ENCODE peak calls at places on chromosomes 4 and X, in nine cellular contexts. V is coronary artery; A is EL; W is M059J; R is NCI-H1092; X is fibroblast of mammary gland; Q is stimulated activated CD4-positive, alpha-beta T cell treated with anti-CD3 and anti-CD28 coated beads, Interleukin-2, amount 100 ng/mL, for 24 hours; E is T-cell; F is colonic mucosa. Z is an unnamed sample.

GRCh38 chrX:103520391-103520790 is 1.1 kb upstream of the RAB40A start:
- DNase-seq in V (no peak), A (peak; percentile 56), W (peak; percentile 72), R (peak; percentile 30), X (peak; percentile 83), Q (no peak), E (no peak), F (no peak), Z (no peak)

GRCh38 chrX:13357925-13358324 is 38.1 kb upstream of the ATXN3L start:
- DNase-seq in V (no peak), A (no peak), W (no peak), R (no peak), X (no peak), Q (no peak), E (no peak), F (no peak), Z (no peak)

GRCh38 chr4:54840992-54841768 is 183.4 kb downstream of the KIT start:
- DNase-seq in V (no peak), A (peak; percentile 59), W (peak; percentile 44), R (no peak), X (peak; percentile 17), Q (no peak), E (no peak), F (peak; percentile 18), Z (peak; percentile 7)

GRCh38 chrX:107678957-107679740 is 50.8 kb downstream of the PRPS1 start:
- DNase-seq in V (peak; percentile 88), A (peak; percentile 62), W (peak; percentile 78), R (no peak), X (peak; percentile 97), Q (peak; percentile 57), E (peak; percentile 82), F (peak; percentile 65), Z (no peak)

GRCh38 chrX:153777261-153778090 is 3.4 kb upstream of the SRPK3 start:
- DNase-seq in V (no peak), A (no peak), W (no peak), R (no peak), X (no peak), Q (no peak), E (no peak), F (no peak), Z (no peak)

GRCh38 chr4:10185518-10186227 is 69.1 kb upstream of the WDR1 start:
- DNase-seq in V (no peak), A (peak; percentile 50), W (peak; percentile 86), R (no peak), X (no peak), Q (no peak), E (no peak), F (no peak), Z (no peak)

GRCh38 chrX:154748712-154749339 is 2.1 kb downstream of the GAB3 start:
- DNase-seq in V (no peak), A (peak; percentile 56), W (peak; percentile 72), R (peak; percentile 65), X (peak; percentile 62), Q (peak; percentile 40), E (peak; percentile 33), F (peak; percentile 36), Z (peak; percentile 85)

GRCh38 chr4:101191302-101192098 is 155.8 kb downstream of the PPP3CA start:
- DNase-seq in V (peak; percentile 89), A (peak; percentile 68), W (peak; percentile 82), R (peak; percentile 10), X (peak; percentile 94), Q (no peak), E (no peak), F (peak; percentile 52), Z (peak; percentile 77)

GRCh38 chr4:152831416-152831815 is 51.7 kb downstream of the ARFIP1 start:
- DNase-seq in V (no peak), A (peak; percentile 48), W (peak; percentile 71), R (no peak), X (no peak), Q (no peak), E (no peak), F (no peak), Z (no peak)

GRCh38 chr4:176794151-176794550 is 1.4 kb upstream of the VEGFC start:
- DNase-seq in V (no peak), A (peak; percentile 92), W (peak; percentile 90), R (no peak), X (peak; percentile 97), Q (no peak), E (no peak), F (no peak), Z (no peak)

GRCh38 chr4:183396187-183396738 is 48.2 kb upstream of the CDKN2AIP start:
- DNase-seq in V (no peak), A (no peak), W (no peak), R (no peak), X (peak; percentile 15), Q (no peak), E (no peak), F (no peak), Z (peak; percentile 9)

GRCh38 chrX:110316351-110317078 is 1.4 kb downstream of the AMMECR1 start:
- DNase-seq in V (no peak), A (peak; percentile 20), W (peak; percentile 43), R (no peak), X (peak; percentile 12), Q (no peak), E (no peak), F (no peak), Z (no peak)

GRCh38 chr4:74433043-74433442 is 11.9 kb upstream of the AREG start:
- DNase-seq in V (no peak), A (peak; percentile 62), W (peak; percentile 19), R (no peak), X (peak; percentile 40), Q (no peak), E (no peak), F (no peak), Z (no peak)

GRCh38 chrX:11309220-11309619 is 16.0 kb downstream of the AMELX start:
- DNase-seq in V (no peak), A (peak; percentile 26), W (peak; percentile 2), R (no peak), X (peak; percentile 18), Q (no peak), E (no peak), F (no peak), Z (no peak)

GRCh38 chrX:54786972-54787371 is 11.1 kb downstream of the ITIH6 start:
- DNase-seq in V (no peak), A (no peak), W (peak; percentile 4), R (no peak), X (no peak), Q (no peak), E (peak; percentile 31), F (peak; percentile 28), Z (no peak)

GRCh38 chr4:53644607-53645006 is 53.3 kb upstream of the LNX1 start:
- DNase-seq in V (no peak), A (no peak), W (no peak), R (no peak), X (no peak), Q (no peak), E (no peak), F (peak; percentile 95), Z (no peak)

GRCh38 chrX:69119122-69119521 is 46.1 kb downstream of the PJA1 start:
- DNase-seq in V (no peak), A (no peak), W (no peak), R (no peak), X (no peak), Q (no peak), E (no peak), F (no peak), Z (no peak)

GRCh38 chr4:4859010-4859798 is at the start of gene MSX1:
- DNase-seq in V (peak; percentile 87), A (peak; percentile 86), W (peak; percentile 86), R (peak; percentile 58), X (peak; percentile 73), Q (peak; percentile 50), E (no peak), F (peak; percentile 85), Z (peak; percentile 88)

GRCh38 chr4:185286571-185286970 is 77.2 kb downstream of the SNX25 start:
- DNase-seq in V (no peak), A (peak; percentile 7), W (peak; percentile 20), R (no peak), X (no peak), Q (no peak), E (no peak), F (no peak), Z (no peak)

GRCh38 chrX:43557792-43558191 is 98.3 kb upstream of the MAOA start:
- DNase-seq in V (no peak), A (peak; percentile 21), W (peak; percentile 62), R (peak; percentile 46), X (peak; percentile 71), Q (peak; percentile 61), E (peak; percentile 60), F (peak; percentile 75), Z (peak; percentile 41)

GRCh38 chr4:94459462-94460161 is 7.9 kb downstream of the PDLIM5 start:
- DNase-seq in V (no peak), A (no peak), W (no peak), R (no peak), X (no peak), Q (no peak), E (no peak), F (no peak), Z (no peak)

GRCh38 chr4:112926826-112927225 is 122.6 kb upstream of the ANK2 start:
- DNase-seq in V (no peak), A (no peak), W (no peak), R (no peak), X (no peak), Q (no peak), E (no peak), F (no peak), Z (no peak)

GRCh38 chr4:71709961-71710360 is 73.9 kb downstream of the GC start:
- DNase-seq in V (no peak), A (peak; percentile 34), W (peak; percentile 14), R (no peak), X (no peak), Q (no peak), E (no peak), F (no peak), Z (no peak)

GRCh38 chr4:124717101-124717500 is 4.6 kb upstream of the ANKRD50 start:
- DNase-seq in V (no peak), A (no peak), W (no peak), R (no peak), X (no peak), Q (no peak), E (no peak), F (no peak), Z (no peak)

GRCh38 chr4:186587416-186588018 is 32.1 kb upstream of the MTNR1A start:
- DNase-seq in V (no peak), A (peak; percentile 58), W (peak; percentile 35), R (no peak), X (peak; percentile 64), Q (peak; percentile 69), E (peak; percentile 36), F (peak; percentile 75), Z (peak; percentile 31)

GRCh38 chr4:101801957-101802356 is 11.4 kb downstream of the BANK1 start:
- DNase-seq in V (no peak), A (no peak), W (no peak), R (no peak), X (no peak), Q (no peak), E (no peak), F (no peak), Z (no peak)

GRCh38 chr4:83011779-83012630 is 1.4 kb upstream of the LIN54 start:
- DNase-seq in V (peak; percentile 74), A (peak; percentile 40), W (peak; percentile 40), R (peak; percentile 10), X (peak; percentile 24), Q (peak; percentile 34), E (no peak), F (peak; percentile 53), Z (peak; percentile 49)

GRCh38 chr4:42570221-42570620 is 86.7 kb downstream of the ATP8A1 start:
- DNase-seq in V (no peak), A (no peak), W (no peak), R (peak; percentile 17), X (no peak), Q (no peak), E (no peak), F (no peak), Z (peak; percentile 86)

GRCh38 chrX:116317409-116317808 is 119.0 kb upstream of the SLC6A14 start:
- DNase-seq in V (no peak), A (peak; percentile 14), W (peak; percentile 92), R (no peak), X (peak; percentile 48), Q (no peak), E (no peak), F (peak; percentile 31), Z (peak; percentile 1)

GRCh38 chrX:13669246-13669689 is 16.3 kb downstream of the TCEANC start:
- DNase-seq in V (no peak), A (peak; percentile 91), W (peak; percentile 98), R (no peak), X (peak; percentile 98), Q (peak; percentile 62), E (peak; percentile 12), F (peak; percentile 82), Z (no peak)